ENCODE peak calls at places on chromosomes 5 and 9, in five cellular contexts. Q, C, J, L and G are unnamed samples.

GRCh38 chr9:33161011-33161588 is 6.0 kb downstream of the B4GALT1 start:
- DNase-seq in C (no peak), L (no peak), Q (peak; percentile 90), J (no peak), G (no peak)

GRCh38 chr9:125240649-125240999 is 519 bp downstream of the HSPA5 start:
- DNase-seq in C (peak; percentile 56), Q (peak; percentile 45), J (peak; percentile 50), L (peak; percentile 70), G (no peak)

GRCh38 chr9:33378121-33378795 is 24.1 kb downstream of the AQP7 start:
- DNase-seq in C (no peak), Q (no peak), J (no peak), L (no peak), G (no peak)

GRCh38 chr5:82641362-82641988 is 363.3 kb upstream of the RPS23 start:
- DNase-seq in Q (peak; percentile 69), J (peak; percentile 28), L (peak; percentile 27), C (peak; percentile 77), G (peak; percentile 93)

GRCh38 chr5:179278119-179278518 is 67.1 kb downstream of the ADAMTS2 start:
- DNase-seq in L (no peak), J (no peak), Q (no peak), C (no peak), G (no peak)

GRCh38 chr9:92966518-92966800 is 19.1 kb downstream of the FGD3 start:
- DNase-seq in J (no peak), L (no peak), Q (no peak), C (no peak), G (no peak)

GRCh38 chr9:112665347-112665746 is 52.6 kb downstream of the INIP start:
- DNase-seq in J (no peak), C (no peak), Q (no peak), L (no peak), G (no peak)

GRCh38 chr5:80576383-80576782 is 6.3 kb upstream of the ANKRD34B start:
- DNase-seq in Q (no peak), C (no peak), J (no peak), L (no peak), G (no peak)

GRCh38 chr5:137137013-137137632 is 362.0 kb downstream of the SPOCK1 start:
- DNase-seq in L (no peak), Q (no peak), J (no peak), C (no peak), G (no peak)

GRCh38 chr5:136012041-136012804 is 16.6 kb upstream of the TGFBI start:
- DNase-seq in J (no peak), L (no peak), Q (no peak), C (no peak), G (no peak)

GRCh38 chr5:151569132-151570046 is 21.7 kb downstream of the FAT2 start:
- DNase-seq in J (no peak), Q (no peak), L (no peak), C (no peak), G (no peak)

GRCh38 chr5:10635257-10635860 is 71.5 kb downstream of the ANKRD33B start:
- DNase-seq in L (no peak), Q (no peak), C (no peak), J (peak; percentile 15), G (no peak)

GRCh38 chr9:104256031-104256709 is 162.1 kb downstream of the SMC2 start:
- DNase-seq in C (no peak), J (no peak), Q (no peak), L (no peak), G (no peak)

GRCh38 chr9:125121156-125121555 is 22.2 kb downstream of the SCAI start:
- DNase-seq in C (peak; percentile 74), J (no peak), L (no peak), Q (no peak), G (no peak)

GRCh38 chr9:110977259-110977709 is 61.0 kb downstream of the LPAR1 start:
- DNase-seq in J (no peak), Q (peak; percentile 27), L (no peak), C (no peak), G (no peak)

GRCh38 chr5:151686673-151687378 is at the start of gene SPARC:
- DNase-seq in Q (peak; percentile 81), L (no peak), C (peak; percentile 48), J (no peak), G (peak; percentile 96)

GRCh38 chr5:177113566-177114424 is 19.8 kb upstream of the NSD1 start:
- DNase-seq in Q (peak; percentile 53), J (peak; percentile 74), L (peak; percentile 80), C (peak; percentile 64), G (peak; percentile 95)

GRCh38 chr9:122236681-122237080 is 7.9 kb upstream of the LHX6 start:
- DNase-seq in J (no peak), L (no peak), C (no peak), Q (no peak), G (no peak)

GRCh38 chr5:98570661-98571181 is 202.7 kb upstream of the RGMB start:
- DNase-seq in C (no peak), J (no peak), Q (no peak), L (no peak), G (no peak)

GRCh38 chr9:114238471-114238870 is 83.1 kb downstream of the COL27A1 start:
- DNase-seq in L (no peak), Q (no peak), J (no peak), C (no peak), G (no peak)

GRCh38 chr5:141354900-141355469 is at the start of gene PCDHGA4:
- DNase-seq in L (peak; percentile 15), Q (no peak), J (no peak), C (no peak), G (no peak)

DNA sequence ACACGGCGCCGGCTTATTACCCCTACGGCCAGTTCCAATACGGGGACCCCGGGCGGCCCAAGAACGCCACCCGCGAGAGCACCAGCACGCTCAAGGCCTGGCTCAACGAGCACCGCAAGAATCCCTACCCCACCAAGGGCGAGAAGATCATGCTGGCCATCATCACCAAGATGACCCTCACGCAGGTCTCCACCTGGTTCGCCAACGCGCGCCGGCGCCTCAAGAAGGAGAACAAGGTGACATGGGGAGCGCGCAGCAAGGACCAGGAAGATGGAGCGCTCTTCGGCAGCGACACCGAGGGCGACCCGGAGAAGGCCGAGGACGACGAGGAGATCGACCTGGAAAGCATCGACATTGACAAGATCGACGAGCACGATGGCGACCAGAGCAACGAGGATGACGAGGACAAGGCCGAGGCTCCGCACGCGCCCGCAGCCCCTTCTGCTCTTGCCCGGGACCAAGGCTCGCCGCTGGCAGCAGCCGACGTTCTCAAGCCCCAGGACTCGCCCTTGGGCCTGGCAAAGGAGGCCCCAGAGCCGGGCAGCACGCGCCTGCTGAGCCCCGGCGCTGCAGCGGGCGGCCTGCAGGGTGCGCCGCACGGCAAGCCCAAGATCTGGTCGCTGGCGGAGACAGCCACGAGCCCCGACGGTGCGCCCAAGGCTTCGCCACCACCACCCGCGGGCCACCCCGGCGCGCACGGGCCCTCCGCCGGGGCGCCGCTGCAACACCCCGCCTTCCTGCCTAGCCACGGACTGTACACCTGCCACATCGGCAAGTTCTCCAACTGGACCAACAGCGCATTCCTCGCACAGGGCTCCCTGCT is 3.9 kb downstream of the IRX1 start:
- DNase-seq in Q (no peak), L (no peak), C (no peak), J (no peak), G (no peak)
- H3K9me3 ChIP-seq in Q (no peaks in the 10 kb centered on the region), L (no peaks in the 10 kb centered on the region), C (no peaks in the 10 kb centered on the region), J (no peaks in the 10 kb centered on the region), G (no peaks in the 10 kb centered on the region)

GRCh38 chr5:171479776-171480125 is 60.3 kb downstream of the FGF18 start:
- DNase-seq in J (no peak), C (no peak), L (no peak), Q (no peak), G (no peak)

GRCh38 chr5:171484460-171484899 is 65.0 kb downstream of the FGF18 start:
- DNase-seq in L (peak; percentile 87), C (peak; percentile 22), Q (no peak), J (no peak), G (no peak)

GRCh38 chr5:171485668-171486067 is 66.2 kb downstream of the FGF18 start:
- DNase-seq in C (no peak), J (no peak), L (no peak), Q (no peak), G (no peak)

GRCh38 chr5:171481791-171482536 is 62.5 kb downstream of the FGF18 start:
- DNase-seq in C (no peak), L (no peak), J (no peak), Q (no peak), G (no peak)

DNA sequence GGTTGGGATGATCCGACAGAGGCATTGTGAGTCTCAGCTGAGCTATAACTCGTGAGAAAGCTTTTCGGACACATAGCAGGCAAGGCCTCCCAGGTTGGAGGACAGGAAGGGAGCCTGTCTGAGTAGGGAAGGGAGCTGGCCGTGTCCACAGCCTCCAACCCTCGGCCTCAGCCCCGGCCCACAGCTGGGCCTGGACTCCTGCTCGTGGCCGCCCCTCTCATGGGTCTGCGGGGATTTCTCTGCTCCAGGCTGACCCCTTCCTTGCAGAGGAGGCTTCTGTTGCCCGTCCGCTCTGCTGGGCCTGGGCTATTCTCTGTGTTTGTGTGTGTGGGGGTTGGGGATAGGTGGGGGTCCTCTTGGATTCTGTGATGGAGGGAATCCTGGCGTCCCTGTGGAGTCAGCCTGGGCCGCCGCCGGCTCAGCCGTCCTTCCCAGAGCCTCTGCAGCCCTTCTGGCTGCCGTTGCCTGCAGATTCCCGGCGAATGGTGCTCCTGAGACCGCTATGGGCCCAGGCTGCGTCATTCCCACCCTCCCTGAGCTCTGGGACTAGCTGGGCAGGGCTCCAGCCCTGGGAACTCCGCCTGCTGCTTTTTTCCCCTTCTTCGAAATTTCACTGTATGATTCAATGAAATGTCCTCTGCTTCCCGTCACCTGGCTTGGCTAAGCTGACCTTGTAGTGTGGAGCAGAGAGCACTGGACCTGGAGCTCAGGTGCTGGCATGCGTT is 64.2 kb downstream of the FGF18 start:
- DNase-seq in C (no peak), L (no peak), J (no peak), Q (no peak), G (no peak)
- H3K27ac ChIP-seq in C (no peak overlapping the region), L (no peak overlapping the region), J (no peak overlapping the region), Q (peak overlapping the region; percentile 85), G (peak overlapping the region; percentile 44)

DNA sequence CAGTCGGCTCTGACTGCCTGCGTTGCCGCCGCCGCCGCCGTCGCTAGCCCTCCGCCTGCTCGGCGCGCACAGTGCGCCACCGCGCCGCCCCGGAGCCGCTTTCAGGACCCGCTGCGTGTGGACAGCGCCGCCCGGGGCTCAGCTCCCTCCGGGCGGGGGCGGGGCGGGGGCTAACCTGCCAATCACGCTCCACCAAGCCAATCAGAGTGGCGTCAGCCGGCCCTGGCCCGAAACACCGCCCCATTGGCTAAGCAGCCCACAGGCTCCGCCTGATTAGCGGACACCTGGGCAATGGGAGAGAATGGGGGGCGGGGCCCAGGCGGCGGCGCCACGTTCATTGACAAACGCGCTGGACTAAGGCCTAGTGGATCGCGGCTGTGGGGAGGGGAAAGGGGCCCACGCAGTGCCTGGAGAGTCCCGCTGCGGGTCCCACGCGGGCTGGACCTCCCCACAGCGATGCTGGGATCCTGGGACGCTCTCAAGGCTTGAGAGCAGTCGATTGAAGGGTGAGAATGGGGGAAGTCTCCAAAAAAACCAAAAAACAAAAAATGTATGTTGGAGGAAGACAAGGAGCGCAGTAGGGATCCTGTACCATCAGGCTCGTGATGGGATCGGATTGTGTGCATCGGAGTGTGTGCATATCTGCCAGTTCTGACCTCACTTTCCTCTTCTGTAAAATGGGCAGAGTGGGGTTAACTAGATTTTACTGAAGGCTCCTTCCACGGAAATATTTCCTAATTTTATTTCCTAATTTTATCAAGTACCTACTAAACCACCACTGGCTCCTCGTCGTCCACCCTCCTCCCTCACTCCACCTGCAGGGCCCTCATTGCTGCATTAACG is 6.3 kb downstream of the PAX5 start:
- DNase-seq in J (peak; percentile 79), L (peak; percentile 98), C (peak; percentile 98), Q (peak; percentile 73), G (no peak)
- H3K36me3 ChIP-seq in J (no peaks in the 10 kb centered on the region), L (no peaks in the 10 kb centered on the region), C (no peaks in the 10 kb centered on the region), Q (no peaks in the 10 kb centered on the region), G (no peaks in the 10 kb centered on the region)

DNA sequence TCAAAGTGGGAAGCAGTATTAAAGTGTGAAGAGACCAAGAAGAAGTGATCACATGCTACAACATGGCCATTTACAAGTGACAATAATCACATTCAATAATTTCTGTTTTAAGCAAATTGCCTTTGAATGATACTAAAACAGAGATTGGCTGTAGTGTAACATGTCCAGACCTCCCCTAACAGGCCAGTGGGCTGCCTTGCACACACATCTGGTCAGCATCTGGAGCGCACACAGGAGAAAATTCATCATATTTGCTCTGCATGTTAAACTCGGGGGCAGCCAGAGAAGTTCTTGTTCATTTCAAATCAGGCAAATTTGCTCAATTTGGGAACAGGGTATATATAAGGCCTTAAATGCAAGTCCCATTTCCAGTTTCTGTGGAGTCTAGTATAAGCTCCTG is 111.1 kb upstream of the FBXL7 start:
- DNase-seq in L (no peak), Q (no peak), J (no peak), C (no peak), G (no peak)
- H3K9me3 ChIP-seq in L (no peaks in the 10 kb centered on the region), Q (no peaks in the 10 kb centered on the region), J (no peaks in the 10 kb centered on the region), C (no peaks in the 10 kb centered on the region), G (no peaks in the 10 kb centered on the region)